ENCODE peak calls at places on chromosomes 13 and 19, in nine cellular contexts. I is bronchial epithelial cell, D is endodermal cell, Y is thyroid gland, J is AG04450, U is colonic mucosa, Z is hepatocyte, V is H1, H is heart left ventricle. X is an unnamed sample.

GRCh38 chr13:71033026-71033425 is 834.0 kb downstream of the DACH1 start:
- DNase-seq in U (no peak), V (no peak), Z (no peak), J (no peak), H (no peak), Y (no peak), D (no peak), I (no peak), X (no peak)

GRCh38 chr13:44170731-44171130 is 202.9 kb upstream of the SERP2 start:
- DNase-seq in J (no peak), H (no peak), V (no peak), Y (no peak), I (no peak), Z (no peak), U (no peak), D (no peak), X (no peak)

GRCh38 chr19:51136891-51137551 is 5.1 kb upstream of the SIGLEC7 start:
- DNase-seq in J (no peak), U (no peak), V (no peak), H (no peak), Y (no peak), D (peak; percentile 52), Z (no peak), I (no peak), X (no peak)

GRCh38 chr13:54614729-54615128 is 1586.1 kb downstream of the OLFM4 start:
- DNase-seq in U (no peak), Y (no peak), Z (no peak), V (no peak), H (no peak), I (no peak), J (no peak), D (no peak), X (no peak)

GRCh38 chr19:13847033-13847899 is 29.7 kb upstream of the NANOS3 start:
- DNase-seq in Y (peak; percentile 90), I (peak; percentile 80), V (no peak), U (peak; percentile 92), J (peak; percentile 82), D (peak; percentile 96), H (peak; percentile 98), Z (peak; percentile 98), X (no peak)

GRCh38 chr13:36414461-36414860 is 17.8 kb upstream of the CCNA1 start:
- DNase-seq in J (no peak), H (no peak), Z (no peak), D (no peak), Y (no peak), U (no peak), I (no peak), V (no peak), X (no peak)

GRCh38 chr13:106153876-106154275 is 381.6 kb downstream of the EFNB2 start:
- DNase-seq in H (no peak), Y (no peak), I (peak; percentile 62), U (no peak), V (no peak), Z (no peak), D (no peak), J (no peak), X (no peak)

GRCh38 chr19:18304194-18304495 is 18.7 kb downstream of the LSM4 start:
- DNase-seq in J (no peak), H (peak; percentile 70), V (no peak), Z (no peak), U (no peak), I (no peak), D (no peak), Y (peak; percentile 51), X (no peak)

GRCh38 chr13:41427700-41428099 is 29.6 kb upstream of the RGCC start:
- DNase-seq in J (no peak), V (no peak), Y (no peak), D (no peak), H (no peak), Z (no peak), U (no peak), I (no peak), X (no peak)

GRCh38 chr19:17504030-17504429 is 7.4 kb upstream of the PGLS start:
- DNase-seq in Y (no peak), J (no peak), V (no peak), I (no peak), U (no peak), H (no peak), D (no peak), Z (no peak), X (no peak)

GRCh38 chr13:53151692-53152421 is 123.2 kb downstream of the OLFM4 start:
- DNase-seq in D (peak; percentile 86), I (peak; percentile 35), U (peak; percentile 60), V (peak; percentile 27), Y (peak; percentile 73), J (no peak), Z (peak; percentile 77), H (no peak), X (peak; percentile 4)

GRCh38 chr13:44271915-44272341 is 101.7 kb upstream of the SERP2 start:
- DNase-seq in Y (no peak), U (no peak), H (no peak), Z (no peak), I (no peak), V (no peak), D (no peak), J (no peak), X (no peak)

GRCh38 chr13:29472317-29472961 is 123.0 kb downstream of the SLC7A1 start:
- DNase-seq in U (peak; percentile 46), V (no peak), Z (peak; percentile 71), J (no peak), H (no peak), I (peak; percentile 58), D (peak; percentile 88), Y (peak; percentile 53), X (no peak)

GRCh38 chr13:55359067-55359466 is 1781.7 kb upstream of the PRR20A start:
- DNase-seq in H (no peak), J (no peak), D (no peak), V (no peak), Z (no peak), Y (no peak), I (no peak), U (no peak), X (no peak)

GRCh38 chr13:26300140-26300539 is 46.2 kb downstream of the CDK8 start:
- DNase-seq in D (no peak), I (peak; percentile 80), Y (no peak), H (no peak), U (no peak), J (no peak), V (no peak), Z (no peak), X (no peak)

GRCh38 chr19:48393559-48394330 is at the start of gene GRIN2D:
- DNase-seq in I (no peak), J (no peak), D (peak; percentile 84), Y (no peak), H (no peak), U (no peak), V (no peak), Z (peak; percentile 64), X (no peak)

GRCh38 chr19:48395499-48395898 is 2.0 kb downstream of the GRIN2D start:
- DNase-seq in H (no peak), J (no peak), V (no peak), Y (no peak), Z (no peak), I (no peak), D (no peak), U (no peak), X (no peak)

GRCh38 chr19:48394331-48395169 is 1.1 kb downstream of the GRIN2D start:
- DNase-seq in H (no peak), I (no peak), Y (no peak), U (no peak), Z (no peak), D (no peak), V (no peak), J (no peak), X (no peak)

GRCh38 chr19:48396010-48396870 is 2.8 kb downstream of the GRIN2D start:
- DNase-seq in D (no peak), H (no peak), J (no peak), I (no peak), Z (no peak), U (no peak), Y (no peak), V (no peak), X (no peak)

DNA sequence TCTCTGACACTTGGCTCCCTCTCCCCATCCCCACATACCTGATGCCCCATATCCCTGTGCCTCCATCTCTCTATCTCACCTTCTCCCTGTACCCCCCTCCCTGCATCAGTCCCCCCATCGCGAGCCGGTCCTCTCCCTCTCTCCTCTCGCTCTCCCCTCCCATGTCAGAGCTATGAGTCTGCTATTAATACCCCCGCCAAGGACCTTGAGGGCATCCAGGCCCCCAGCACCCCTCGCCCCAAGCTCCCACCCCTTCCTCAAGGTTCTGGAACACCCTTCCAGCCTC is 1.6 kb downstream of the GRIN2D start:
- DNase-seq in V (no peak), H (no peak), I (no peak), Z (no peak), J (no peak), U (no peak), D (no peak), Y (no peak), X (no peak)
- H3K27me3 ChIP-seq in V (peaks cover 36% of the 10 kb centered on the region), H (peaks cover 34% of the 10 kb centered on the region), I (peaks cover 18% of the 10 kb centered on the region), Z (peaks cover 50% of the 10 kb centered on the region), J (peaks cover 44% of the 10 kb centered on the region), U (peaks cover 47% of the 10 kb centered on the region), D (peaks cover 44% of the 10 kb centered on the region), Y (peaks cover 32% of the 10 kb centered on the region), X (peaks cover 44% of the 10 kb centered on the region)

GRCh38 chr19:49342291-49342721 is 7.1 kb downstream of the CD37 start:
- DNase-seq in Z (no peak), J (no peak), H (no peak), Y (no peak), U (no peak), V (no peak), D (peak; percentile 26), I (no peak), X (no peak)
- TF ChIP-seq CTCF in Z (no peak), J (no peak), H (no peak), Y (no peak), U (no peak), V (no peak), D (no peak), I (no peak), X (no peak)

DNA sequence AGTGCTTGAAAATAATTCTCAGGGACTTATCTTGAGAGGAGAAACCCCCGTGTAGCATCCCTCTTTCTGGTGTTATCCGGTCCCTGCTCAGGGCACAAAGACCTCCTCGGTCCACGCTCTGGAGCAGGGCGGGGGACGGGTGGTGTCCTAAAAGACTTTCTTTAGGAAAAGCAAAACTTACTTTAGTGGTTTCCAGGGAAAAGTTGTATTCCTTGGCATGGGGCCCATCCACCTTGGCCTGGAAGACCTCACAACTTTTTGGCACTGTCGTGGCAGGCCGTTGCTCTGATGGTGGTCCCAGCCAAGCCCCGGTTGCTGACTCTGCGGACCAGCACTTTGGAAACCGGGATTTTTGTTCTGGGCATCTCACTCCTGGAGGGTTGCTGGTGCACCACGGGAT is 2.7 kb downstream of the AMER2 start:
- DNase-seq in I (no peak), Z (no peak), Y (no peak), U (no peak), V (no peak), H (no peak), J (no peak), D (no peak), X (no peak)
- H3K4me3 ChIP-seq in I (no peak overlapping the region), Z (no peak overlapping the region), Y (no peak overlapping the region), U (no peak overlapping the region), V (no peak overlapping the region), H (no peak overlapping the region), J (no peak overlapping the region), D (no peak overlapping the region), X (no peak overlapping the region)

DNA sequence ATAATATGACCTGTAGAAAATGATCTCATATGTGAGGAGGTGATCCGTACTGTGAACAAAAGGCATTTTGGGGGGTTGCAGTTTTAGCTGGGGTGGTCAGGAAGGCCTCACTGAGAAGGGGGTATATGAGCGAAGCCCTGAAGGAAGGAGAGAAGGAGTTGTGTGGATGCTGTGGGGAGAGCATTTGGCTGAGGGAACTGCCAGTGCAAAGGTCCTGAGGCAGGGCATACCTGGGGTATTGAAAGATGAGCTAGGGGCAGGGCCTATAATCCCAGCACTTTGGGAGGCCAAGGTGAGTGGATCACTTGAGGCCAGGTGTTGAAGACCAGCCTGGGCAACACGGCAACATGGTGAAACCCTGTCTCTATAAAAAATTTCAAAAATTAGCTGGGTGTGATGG is 2.5 kb downstream of the SELENOV start:
- DNase-seq in U (no peak), V (no peak), I (no peak), D (no peak), Z (no peak), Y (no peak), J (no peak), H (no peak), X (no peak)
- H3K27me3 ChIP-seq in U (peaks cover 26% of the 10 kb centered on the region), V (no peaks in the 10 kb centered on the region), I (peaks cover 26% of the 10 kb centered on the region), D (peaks cover 36% of the 10 kb centered on the region), Z (peaks cover 46% of the 10 kb centered on the region), Y (no peaks in the 10 kb centered on the region), J (peaks cover 50% of the 10 kb centered on the region), H (peaks cover 39% of the 10 kb centered on the region), X (peaks cover 37% of the 10 kb centered on the region)

X was measured in kidney epithelial cell.